ENCODE peak calls at places on chromosomes 13 and 19, in seven cellular contexts. P, U, I, N, E, G and H are unnamed samples.
A peak's percentile ranks its signal among the peaks of the same experiment; 100 is the strongest.

GRCh38 chr13:111637365-111637764 is 316.9 kb downstream of the TEX29 start:
- DNase-seq in P (no peak), U (no peak), I (no peak), N (no peak), E (no peak), G (no peak), H (no peak)

GRCh38 chr13:114068723-114069322 is 63.6 kb downstream of the RASA3 start:
- DNase-seq in P (no peak), U (peak; percentile 48), I (no peak), N (no peak), E (peak; percentile 44), G (no peak), H (peak; percentile 11)

GRCh38 chr13:29847501-29847983 is 2.9 kb downstream of the UBL3 start:
- DNase-seq in P (no peak), U (no peak), I (peak; percentile 38), N (peak; percentile 21), E (peak; percentile 35), G (peak; percentile 31), H (peak; percentile 14)

GRCh38 chr13:111633401-111633800 is 313.0 kb downstream of the TEX29 start:
- DNase-seq in P (no peak), U (no peak), I (no peak), N (no peak), E (no peak), G (no peak), H (no peak)

GRCh38 chr13:51684076-51684475 is 99.8 kb downstream of the WDFY2 start:
- DNase-seq in P (no peak), U (no peak), I (no peak), N (no peak), E (no peak), G (no peak), H (no peak)

GRCh38 chr13:51549050-51549449 is 35.2 kb upstream of the WDFY2 start:
- DNase-seq in P (no peak), U (peak; percentile 61), I (peak; percentile 17), N (no peak), E (peak; percentile 64), G (no peak), H (no peak)

GRCh38 chr13:77637583-77637982 is 59.9 kb upstream of the SLAIN1 start:
- DNase-seq in P (no peak), U (no peak), I (no peak), N (no peak), E (no peak), G (no peak), H (no peak)

GRCh38 chr13:75481176-75482069 is 546 bp downstream of the TBC1D4 start:
- DNase-seq in P (no peak), U (peak; percentile 36), I (peak; percentile 66), N (no peak), E (peak; percentile 39), G (peak; percentile 62), H (peak; percentile 66)

GRCh38 chr19:5850743-5851293 is 431 bp downstream of the FUT3 start:
- DNase-seq in P (no peak), U (peak; percentile 83), I (no peak), N (no peak), E (peak; percentile 71), G (no peak), H (no peak)

GRCh38 chr13:65966991-65967451 is 1263.1 kb downstream of the PCDH9 start:
- DNase-seq in P (no peak), U (no peak), I (peak; percentile 50), N (peak; percentile 20), E (no peak), G (peak; percentile 63), H (no peak)

GRCh38 chr19:4063369-4064072 is 3.2 kb downstream of the ZBTB7A start:
- DNase-seq in P (no peak), U (no peak), I (no peak), N (no peak), E (no peak), G (no peak), H (no peak)

GRCh38 chr19:39963860-39964259 is 7.1 kb upstream of the PSMC4 start:
- DNase-seq in P (no peak), U (no peak), I (no peak), N (no peak), E (no peak), G (no peak), H (no peak)

GRCh38 chr19:55254625-55254977 is 4.2 kb downstream of the PPP6R1 start:
- DNase-seq in P (no peak), U (no peak), I (no peak), N (no peak), E (no peak), G (no peak), H (no peak)

GRCh38 chr13:114148521-114148855 is 16.1 kb upstream of the RASA3 start:
- DNase-seq in P (no peak), U (no peak), I (no peak), N (no peak), E (peak; percentile 91), G (no peak), H (no peak)

GRCh38 chr13:108342369-108343289 is 73.1 kb downstream of the TNFSF13B start:
- DNase-seq in P (no peak), U (no peak), I (no peak), N (no peak), E (no peak), G (no peak), H (no peak)

GRCh38 chr13:108961542-108962125 is 332.2 kb downstream of the MYO16 start:
- DNase-seq in P (no peak), U (no peak), I (no peak), N (no peak), E (no peak), G (peak; percentile 48), H (peak; percentile 28)

GRCh38 chr19:17337675-17338439 is 504 bp downstream of the GTPBP3 start:
- DNase-seq in P (no peak), U (no peak), I (peak; percentile 33), N (no peak), E (no peak), G (peak; percentile 43), H (peak; percentile 53)

GRCh38 chr13:67351114-67351513 is 121.0 kb upstream of the PCDH9 start:
- DNase-seq in P (no peak), U (no peak), I (no peak), N (no peak), E (no peak), G (no peak), H (no peak)

GRCh38 chr19:24000656-24001055 is 86.0 kb downstream of the ZNF726 start:
- DNase-seq in P (no peak), U (no peak), I (no peak), N (peak; percentile 21), E (no peak), G (no peak), H (no peak)

GRCh38 chr19:23998568-23998967 is 83.9 kb downstream of the ZNF726 start:
- DNase-seq in P (no peak), U (no peak), I (no peak), N (no peak), E (no peak), G (no peak), H (no peak)

GRCh38 chr19:23992348-23992747 is 77.7 kb downstream of the ZNF726 start:
- DNase-seq in P (no peak), U (no peak), I (no peak), N (no peak), E (no peak), G (no peak), H (no peak)

GRCh38 chr19:23999821-24000610 is 85.3 kb downstream of the ZNF726 start:
- DNase-seq in P (no peak), U (no peak), I (no peak), N (peak; percentile 38), E (no peak), G (no peak), H (no peak)

DNA sequence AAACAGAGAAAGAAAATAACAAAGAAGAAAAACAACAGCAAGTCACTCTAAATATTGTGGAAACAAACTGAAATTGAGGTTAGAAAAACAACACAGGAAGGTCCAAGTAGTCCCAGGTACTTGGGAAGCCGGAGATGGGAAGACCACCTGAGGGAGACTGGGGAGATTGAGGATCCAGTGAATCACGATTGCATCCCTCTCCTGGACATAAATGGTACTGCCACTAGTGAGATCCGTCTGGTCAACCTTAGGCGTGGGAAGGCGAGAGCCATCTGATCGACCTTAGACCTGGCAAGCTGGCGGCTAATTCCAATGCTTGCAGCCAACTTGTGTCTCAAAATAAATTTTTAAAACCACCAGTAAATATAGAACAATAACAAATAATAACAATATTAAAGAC is 81.9 kb downstream of the ZNF726 start:
- DNase-seq in P (no peak), U (no peak), I (peak; percentile 32), N (no peak), E (no peak), G (peak; percentile 23), H (no peak)
- TF ChIP-seq CTCF in P (no peak), U (no peak), I (peak; percentile 64), N (peak; percentile 24), E (peak; percentile 4), G (peak; percentile 37), H (no peak)

GRCh38 chr13:32031025-32031814 is at the start of gene FRY:
- DNase-seq in P (peak; percentile 8), U (peak; percentile 77), I (peak; percentile 80), N (no peak), E (peak; percentile 60), G (peak; percentile 90), H (peak; percentile 75)
- TF ChIP-seq CTCF in P (peak; percentile 8), U (no peak), I (peak; percentile 12), N (no peak), E (no peak), G (no peak), H (no peak)

GRCh38 chr19:45497791-45498190 is 452 bp upstream of the PPM1N start:
- DNase-seq in P (no peak), U (no peak), I (no peak), N (no peak), E (no peak), G (no peak), H (no peak)

GRCh38 chr19:45496349-45496953 is 396 bp downstream of the RTN2 start:
- DNase-seq in P (no peak), U (no peak), I (peak; percentile 48), N (no peak), E (peak; percentile 34), G (peak; percentile 76), H (peak; percentile 89)

GRCh38 chr19:45499196-45500180 is 1.2 kb downstream of the PPM1N start:
- DNase-seq in P (no peak), U (no peak), I (peak; percentile 84), N (no peak), E (peak; percentile 44), G (peak; percentile 75), H (peak; percentile 74)

GRCh38 chr19:45500918-45501729 is 2.9 kb downstream of the PPM1N start:
- DNase-seq in P (no peak), U (no peak), I (no peak), N (no peak), E (no peak), G (no peak), H (no peak)

GRCh38 chr19:45498411-45499195 is at the start of gene PPM1N:
- DNase-seq in P (no peak), U (no peak), I (no peak), N (no peak), E (no peak), G (no peak), H (peak; percentile 63)
- TF ChIP-seq CTCF in P (no peak), U (no peak), I (no peak), N (peak; percentile 44), E (no peak), G (no peak), H (no peak)

GRCh38 chr13:96960379-96960778 is 33.9 kb downstream of the OXGR1 start:
- DNase-seq in P (no peak), U (no peak), I (no peak), N (no peak), E (no peak), G (no peak), H (no peak)

GRCh38 chr13:96963786-96964475 is 30.3 kb downstream of the OXGR1 start:
- DNase-seq in P (no peak), U (no peak), I (no peak), N (no peak), E (no peak), G (no peak), H (no peak)

GRCh38 chr13:96952592-96952991 is 41.7 kb downstream of the OXGR1 start:
- DNase-seq in P (no peak), U (no peak), I (no peak), N (no peak), E (no peak), G (no peak), H (no peak)

GRCh38 chr13:96958286-96958891 is 35.9 kb downstream of the OXGR1 start:
- DNase-seq in P (no peak), U (no peak), I (peak; percentile 40), N (no peak), E (peak; percentile 43), G (peak; percentile 44), H (peak; percentile 12)
- TF ChIP-seq CTCF in P (peak; percentile 71), U (peak; percentile 70), I (peak; percentile 89), N (peak; percentile 73), E (peak; percentile 59), G (peak; percentile 57), H (peak; percentile 77)